ENCODE peak calls at places on chromosome 19, in nine cellular contexts. One of them, this sample, is unnamed.

GRCh38 chr19:30664358-30665058 is 292.3 kb downstream of the ZNF536 start:
- DNase-seq in endothelial cell of umbilical vein: no peak
- DNase-seq in heart right ventricle: peak
- DNase-seq in HCT116: no peak
- DNase-seq in brain microvascular endothelial cell: peak
- DNase-seq in fibroblast of lung: no peak
- DNase-seq in coronary artery: peak
- DNase-seq in CD8-positive, alpha-beta T cell: no peak
- DNase-seq in colonic mucosa: no peak
- DNase-seq in this sample: no peak

GRCh38 chr19:30877591-30878230 is 471.5 kb downstream of the TSHZ3 start:
- DNase-seq in CD8-positive, alpha-beta T cell: no peak
- DNase-seq in brain microvascular endothelial cell: no peak
- DNase-seq in heart right ventricle: no peak
- DNase-seq in coronary artery: peak
- DNase-seq in colonic mucosa: no peak
- DNase-seq in fibroblast of lung: no peak
- DNase-seq in endothelial cell of umbilical vein: no peak
- DNase-seq in HCT116: no peak
- DNase-seq in this sample: no peak

GRCh38 chr19:58519087-58519354 is 589 bp downstream of the ZBTB45 start:
- DNase-seq in CD8-positive, alpha-beta T cell: no peak
- DNase-seq in coronary artery: peak
- DNase-seq in HCT116: no peak
- DNase-seq in endothelial cell of umbilical vein: peak
- DNase-seq in fibroblast of lung: peak
- DNase-seq in colonic mucosa: peak
- DNase-seq in heart right ventricle: peak
- DNase-seq in brain microvascular endothelial cell: peak
- DNase-seq in this sample: peak

GRCh38 chr19:12544401-12544876 is 6.8 kb downstream of the ZNF564 start:
- DNase-seq in endothelial cell of umbilical vein: peak
- DNase-seq in fibroblast of lung: peak
- DNase-seq in HCT116: no peak
- DNase-seq in heart right ventricle: no peak
- DNase-seq in colonic mucosa: no peak
- DNase-seq in brain microvascular endothelial cell: peak
- DNase-seq in CD8-positive, alpha-beta T cell: no peak
- DNase-seq in coronary artery: no peak
- DNase-seq in this sample: no peak

GRCh38 chr19:58356236-58356970 is 3.1 kb upstream of the A1BG start:
- DNase-seq in endothelial cell of umbilical vein: peak
- DNase-seq in heart right ventricle: no peak
- DNase-seq in coronary artery: no peak
- DNase-seq in fibroblast of lung: no peak
- DNase-seq in HCT116: no peak
- DNase-seq in CD8-positive, alpha-beta T cell: peak
- DNase-seq in brain microvascular endothelial cell: no peak
- DNase-seq in colonic mucosa: no peak
- DNase-seq in this sample: no peak

GRCh38 chr19:54095136-54095858 is 5.3 kb downstream of the OSCAR start:
- DNase-seq in coronary artery: no peak
- DNase-seq in HCT116: no peak
- DNase-seq in fibroblast of lung: no peak
- DNase-seq in endothelial cell of umbilical vein: no peak
- DNase-seq in brain microvascular endothelial cell: no peak
- DNase-seq in heart right ventricle: no peak
- DNase-seq in colonic mucosa: no peak
- DNase-seq in CD8-positive, alpha-beta T cell: no peak
- DNase-seq in this sample: no peak

GRCh38 chr19:7507884-7508283 is 8.0 kb upstream of the ZNF358 start:
- DNase-seq in coronary artery: peak
- DNase-seq in endothelial cell of umbilical vein: peak
- DNase-seq in colonic mucosa: peak
- DNase-seq in CD8-positive, alpha-beta T cell: no peak
- DNase-seq in HCT116: peak
- DNase-seq in brain microvascular endothelial cell: peak
- DNase-seq in fibroblast of lung: peak
- DNase-seq in heart right ventricle: peak
- DNase-seq in this sample: peak

GRCh38 chr19:35592226-35592625 is 6.3 kb downstream of the PMIS2 start:
- DNase-seq in coronary artery: no peak
- DNase-seq in HCT116: peak
- DNase-seq in fibroblast of lung: peak
- DNase-seq in brain microvascular endothelial cell: no peak
- DNase-seq in colonic mucosa: no peak
- DNase-seq in endothelial cell of umbilical vein: peak
- DNase-seq in heart right ventricle: no peak
- DNase-seq in CD8-positive, alpha-beta T cell: no peak
- DNase-seq in this sample: peak

GRCh38 chr19:45739498-45740439 is 6.5 kb downstream of the MEIOSIN start:
- DNase-seq in coronary artery: no peak
- DNase-seq in HCT116: peak
- DNase-seq in fibroblast of lung: no peak
- DNase-seq in endothelial cell of umbilical vein: no peak
- DNase-seq in colonic mucosa: no peak
- DNase-seq in heart right ventricle: no peak
- DNase-seq in brain microvascular endothelial cell: no peak
- DNase-seq in CD8-positive, alpha-beta T cell: no peak
- DNase-seq in this sample: no peak

GRCh38 chr19:6362351-6362801 is 1.0 kb downstream of the CLPP start:
- DNase-seq in colonic mucosa: no peak
- DNase-seq in heart right ventricle: no peak
- DNase-seq in endothelial cell of umbilical vein: no peak
- DNase-seq in brain microvascular endothelial cell: no peak
- DNase-seq in HCT116: no peak
- DNase-seq in coronary artery: no peak
- DNase-seq in CD8-positive, alpha-beta T cell: peak
- DNase-seq in fibroblast of lung: no peak
- DNase-seq in this sample: no peak

GRCh38 chr19:1172353-1173159 is 1.5 kb downstream of the SBNO2 start:
- DNase-seq in colonic mucosa: peak
- DNase-seq in CD8-positive, alpha-beta T cell: no peak
- DNase-seq in brain microvascular endothelial cell: no peak
- DNase-seq in coronary artery: peak
- DNase-seq in HCT116: no peak
- DNase-seq in endothelial cell of umbilical vein: peak
- DNase-seq in heart right ventricle: peak
- DNase-seq in fibroblast of lung: peak
- DNase-seq in this sample: peak

GRCh38 chr19:42468273-42468796 is 25.6 kb upstream of the CXCL17 start:
- DNase-seq in CD8-positive, alpha-beta T cell: no peak
- DNase-seq in colonic mucosa: peak
- DNase-seq in HCT116: peak
- DNase-seq in endothelial cell of umbilical vein: no peak
- DNase-seq in heart right ventricle: no peak
- DNase-seq in coronary artery: no peak
- DNase-seq in brain microvascular endothelial cell: peak
- DNase-seq in fibroblast of lung: peak
- DNase-seq in this sample: peak

GRCh38 chr19:6532244-6532999 is 1.6 kb downstream of the TNFSF9 start:
- DNase-seq in endothelial cell of umbilical vein: no peak
- DNase-seq in HCT116: no peak
- DNase-seq in fibroblast of lung: no peak
- DNase-seq in brain microvascular endothelial cell: no peak
- DNase-seq in coronary artery: no peak
- DNase-seq in colonic mucosa: no peak
- DNase-seq in CD8-positive, alpha-beta T cell: no peak
- DNase-seq in heart right ventricle: no peak
- DNase-seq in this sample: no peak

GRCh38 chr19:58568731-58569130 is 4.4 kb downstream of the MZF1 start:
- DNase-seq in brain microvascular endothelial cell: no peak
- DNase-seq in fibroblast of lung: no peak
- DNase-seq in heart right ventricle: no peak
- DNase-seq in colonic mucosa: peak
- DNase-seq in endothelial cell of umbilical vein: no peak
- DNase-seq in HCT116: no peak
- DNase-seq in CD8-positive, alpha-beta T cell: no peak
- DNase-seq in coronary artery: no peak
- DNase-seq in this sample: no peak

GRCh38 chr19:28820289-28820688 is 392.7 kb downstream of the UQCRFS1 start:
- DNase-seq in HCT116: no peak
- DNase-seq in heart right ventricle: no peak
- DNase-seq in CD8-positive, alpha-beta T cell: no peak
- DNase-seq in endothelial cell of umbilical vein: no peak
- DNase-seq in coronary artery: no peak
- DNase-seq in colonic mucosa: no peak
- DNase-seq in brain microvascular endothelial cell: no peak
- DNase-seq in fibroblast of lung: no peak
- DNase-seq in this sample: no peak

GRCh38 chr19:45767410-45767880 is 1.6 kb downstream of the SIX5 start:
- DNase-seq in CD8-positive, alpha-beta T cell: no peak
- DNase-seq in coronary artery: peak
- DNase-seq in HCT116: no peak
- DNase-seq in fibroblast of lung: peak
- DNase-seq in brain microvascular endothelial cell: peak
- DNase-seq in colonic mucosa: peak
- DNase-seq in heart right ventricle: peak
- DNase-seq in endothelial cell of umbilical vein: peak
- DNase-seq in this sample: peak

GRCh38 chr19:41893899-41894298 is 10.9 kb downstream of the ARHGEF1 start:
- DNase-seq in brain microvascular endothelial cell: peak
- DNase-seq in HCT116: no peak
- DNase-seq in heart right ventricle: no peak
- DNase-seq in endothelial cell of umbilical vein: no peak
- DNase-seq in fibroblast of lung: no peak
- DNase-seq in CD8-positive, alpha-beta T cell: no peak
- DNase-seq in coronary artery: no peak
- DNase-seq in colonic mucosa: no peak
- DNase-seq in this sample: no peak

GRCh38 chr19:4969772-4970531 is 1.0 kb downstream of the KDM4B start:
- DNase-seq in HCT116: no peak
- DNase-seq in colonic mucosa: no peak
- DNase-seq in CD8-positive, alpha-beta T cell: no peak
- DNase-seq in heart right ventricle: no peak
- DNase-seq in brain microvascular endothelial cell: no peak
- DNase-seq in endothelial cell of umbilical vein: peak
- DNase-seq in coronary artery: peak
- DNase-seq in fibroblast of lung: peak
- DNase-seq in this sample: no peak

GRCh38 chr19:7831452-7831851 is 1.4 kb downstream of the EVI5L start:
- DNase-seq in colonic mucosa: no peak
- DNase-seq in coronary artery: no peak
- DNase-seq in heart right ventricle: no peak
- DNase-seq in HCT116: peak
- DNase-seq in fibroblast of lung: peak
- DNase-seq in brain microvascular endothelial cell: no peak
- DNase-seq in CD8-positive, alpha-beta T cell: no peak
- DNase-seq in endothelial cell of umbilical vein: no peak
- DNase-seq in this sample: peak

GRCh38 chr19:752652-753517 is 2.0 kb downstream of the MISP start:
- DNase-seq in CD8-positive, alpha-beta T cell: no peak
- DNase-seq in endothelial cell of umbilical vein: no peak
- DNase-seq in heart right ventricle: no peak
- DNase-seq in colonic mucosa: peak
- DNase-seq in HCT116: peak
- DNase-seq in fibroblast of lung: peak
- DNase-seq in coronary artery: no peak
- DNase-seq in brain microvascular endothelial cell: peak
- DNase-seq in this sample: peak

GRCh38 chr19:48750771-48751504 is 1.5 kb downstream of the FUT1 start:
- DNase-seq in HCT116: no peak
- DNase-seq in fibroblast of lung: no peak
- DNase-seq in heart right ventricle: no peak
- DNase-seq in coronary artery: no peak
- DNase-seq in colonic mucosa: no peak
- DNase-seq in brain microvascular endothelial cell: no peak
- DNase-seq in endothelial cell of umbilical vein: no peak
- DNase-seq in CD8-positive, alpha-beta T cell: no peak
- DNase-seq in this sample: no peak

GRCh38 chr19:19406878-19407639 is 1.6 kb downstream of the GATAD2A start:
- DNase-seq in heart right ventricle: no peak
- DNase-seq in brain microvascular endothelial cell: peak
- DNase-seq in CD8-positive, alpha-beta T cell: peak
- DNase-seq in fibroblast of lung: peak
- DNase-seq in endothelial cell of umbilical vein: peak
- DNase-seq in colonic mucosa: peak
- DNase-seq in HCT116: no peak
- DNase-seq in coronary artery: no peak
- DNase-seq in this sample: peak
- TF ChIP-seq CTCF in heart right ventricle: no peak
- TF ChIP-seq CTCF in brain microvascular endothelial cell: peak
- TF ChIP-seq CTCF in CD8-positive, alpha-beta T cell: no peak
- TF ChIP-seq CTCF in fibroblast of lung: no peak
- TF ChIP-seq CTCF in endothelial cell of umbilical vein: peak
- TF ChIP-seq CTCF in colonic mucosa: peak
- TF ChIP-seq CTCF in HCT116: peak
- TF ChIP-seq CTCF in coronary artery: no peak
- TF ChIP-seq CTCF in this sample: no peak

GRCh38 chr19:33703821-33704220 is 82.1 kb downstream of the CHST8 start:
- DNase-seq in endothelial cell of umbilical vein: no peak
- DNase-seq in CD8-positive, alpha-beta T cell: no peak
- DNase-seq in HCT116: no peak
- DNase-seq in fibroblast of lung: no peak
- DNase-seq in heart right ventricle: no peak
- DNase-seq in colonic mucosa: no peak
- DNase-seq in brain microvascular endothelial cell: no peak
- DNase-seq in coronary artery: no peak
- DNase-seq in this sample: no peak
- TF ChIP-seq CTCF in endothelial cell of umbilical vein: no peak
- TF ChIP-seq CTCF in CD8-positive, alpha-beta T cell: no peak
- TF ChIP-seq CTCF in HCT116: no peak
- TF ChIP-seq CTCF in fibroblast of lung: no peak
- TF ChIP-seq CTCF in heart right ventricle: no peak
- TF ChIP-seq CTCF in colonic mucosa: no peak
- TF ChIP-seq CTCF in brain microvascular endothelial cell: no peak
- TF ChIP-seq CTCF in coronary artery: no peak
- TF ChIP-seq CTCF in this sample: no peak

GRCh38 chr19:55504252-55504603 is 16.0 kb downstream of the SSC5D start:
- DNase-seq in colonic mucosa: no peak
- DNase-seq in endothelial cell of umbilical vein: no peak
- DNase-seq in coronary artery: no peak
- DNase-seq in CD8-positive, alpha-beta T cell: no peak
- DNase-seq in HCT116: no peak
- DNase-seq in heart right ventricle: no peak
- DNase-seq in brain microvascular endothelial cell: no peak
- DNase-seq in fibroblast of lung: no peak
- DNase-seq in this sample: no peak
- TF ChIP-seq CTCF in colonic mucosa: no peak
- TF ChIP-seq CTCF in endothelial cell of umbilical vein: no peak
- TF ChIP-seq CTCF in coronary artery: no peak
- TF ChIP-seq CTCF in CD8-positive, alpha-beta T cell: no peak
- TF ChIP-seq CTCF in HCT116: no peak
- TF ChIP-seq CTCF in heart right ventricle: peak
- TF ChIP-seq CTCF in brain microvascular endothelial cell: no peak
- TF ChIP-seq CTCF in fibroblast of lung: no peak
- TF ChIP-seq CTCF in this sample: no peak

GRCh38 chr19:44582581-44583265 is 30.6 kb upstream of the IGSF23 start:
- DNase-seq in HCT116: peak
- DNase-seq in coronary artery: no peak
- DNase-seq in fibroblast of lung: no peak
- DNase-seq in CD8-positive, alpha-beta T cell: no peak
- DNase-seq in colonic mucosa: peak
- DNase-seq in brain microvascular endothelial cell: no peak
- DNase-seq in heart right ventricle: peak
- DNase-seq in endothelial cell of umbilical vein: no peak
- DNase-seq in this sample: peak
- TF ChIP-seq CTCF in HCT116: peak
- TF ChIP-seq CTCF in coronary artery: no peak
- TF ChIP-seq CTCF in fibroblast of lung: peak
- TF ChIP-seq CTCF in CD8-positive, alpha-beta T cell: no peak
- TF ChIP-seq CTCF in colonic mucosa: peak
- TF ChIP-seq CTCF in brain microvascular endothelial cell: peak
- TF ChIP-seq CTCF in heart right ventricle: peak
- TF ChIP-seq CTCF in endothelial cell of umbilical vein: peak
- TF ChIP-seq CTCF in this sample: peak

GRCh38 chr19:21256722-21257121 is 72.5 kb downstream of the ZNF708 start:
- DNase-seq in HCT116: peak
- DNase-seq in CD8-positive, alpha-beta T cell: no peak
- DNase-seq in heart right ventricle: no peak
- DNase-seq in brain microvascular endothelial cell: peak
- DNase-seq in fibroblast of lung: peak
- DNase-seq in coronary artery: no peak
- DNase-seq in endothelial cell of umbilical vein: no peak
- DNase-seq in colonic mucosa: no peak
- DNase-seq in this sample: no peak
- TF ChIP-seq CTCF in HCT116: peak
- TF ChIP-seq CTCF in CD8-positive, alpha-beta T cell: no peak
- TF ChIP-seq CTCF in heart right ventricle: peak
- TF ChIP-seq CTCF in brain microvascular endothelial cell: peak
- TF ChIP-seq CTCF in fibroblast of lung: peak
- TF ChIP-seq CTCF in coronary artery: no peak
- TF ChIP-seq CTCF in endothelial cell of umbilical vein: no peak
- TF ChIP-seq CTCF in colonic mucosa: no peak
- TF ChIP-seq CTCF in this sample: no peak

This sample was measured in Calu3.